ENCODE peak calls at places on chromosomes 3 and 15, in six cellular contexts. C is neuronal stem cell, R is endodermal cell, M is hepatocyte, Y is neural progenitor cell, W is tibial nerve. H is an unnamed sample.

GRCh38 chr15:51051776-51052175 is 42.9 kb downstream of the TNFAIP8L3 start:
- DNase-seq in C (no peak), R (no peak), M (no peak), Y (no peak), W (no peak), H (no peak)

GRCh38 chr3:156135921-156136655 is 15.7 kb downstream of the KCNAB1 start:
- DNase-seq in C (no peak), R (no peak), M (no peak), Y (peak; percentile 23), W (no peak), H (no peak)

GRCh38 chr15:93173369-93173768 is 84.4 kb upstream of the RGMA start:
- DNase-seq in C (no peak), R (peak; percentile 28), M (no peak), Y (no peak), W (no peak), H (no peak)

GRCh38 chr3:50347187-50347813 is 1.8 kb upstream of the ZMYND10 start:
- DNase-seq in C (peak; percentile 63), R (peak; percentile 88), M (peak; percentile 85), Y (peak; percentile 74), W (no peak), H (no peak)

GRCh38 chr15:77836116-77836798 is 203.5 kb upstream of the LINGO1 start:
- DNase-seq in C (no peak), R (peak; percentile 80), M (no peak), Y (peak; percentile 81), W (no peak), H (no peak)

GRCh38 chr3:3665961-3666640 is 133.1 kb upstream of the LRRN1 start:
- DNase-seq in C (no peak), R (no peak), M (no peak), Y (no peak), W (no peak), H (no peak)

GRCh38 chr3:17030956-17031652 is 146.3 kb downstream of the PLCL2 start:
- DNase-seq in C (no peak), R (no peak), M (no peak), Y (no peak), W (no peak), H (no peak)

GRCh38 chr15:37574985-37575384 is 359.5 kb upstream of the TMCO5A start:
- DNase-seq in C (no peak), R (no peak), M (no peak), Y (no peak), W (no peak), H (no peak)

GRCh38 chr3:140050977-140051957 is 116.3 kb downstream of the CLSTN2 start:
- DNase-seq in C (no peak), R (peak; percentile 70), M (no peak), Y (peak; percentile 24), W (no peak), H (no peak)

GRCh38 chr15:88491158-88491557 is 23.6 kb downstream of the MRPS11 start:
- DNase-seq in C (no peak), R (no peak), M (no peak), Y (no peak), W (no peak), H (no peak)

GRCh38 chr3:170848294-170848917 is 21.6 kb downstream of the RPL22L1 start:
- DNase-seq in C (no peak), R (no peak), M (no peak), Y (no peak), W (no peak), H (no peak)

GRCh38 chr3:159536876-159537275 is 451.8 kb upstream of the IL12A start:
- DNase-seq in C (no peak), R (no peak), M (no peak), Y (no peak), W (no peak), H (no peak)

GRCh38 chr3:46660543-46661523 is 32.6 kb downstream of the ALS2CL start:
- DNase-seq in C (no peak), R (peak; percentile 49), M (no peak), Y (no peak), W (no peak), H (peak; percentile 64)

GRCh38 chr3:186519021-186519658 is 25.0 kb downstream of the CRYGS start:
- DNase-seq in C (no peak), R (no peak), M (no peak), Y (no peak), W (no peak), H (no peak)

GRCh38 chr15:80159811-80160569 is 7.2 kb downstream of the FAH start:
- DNase-seq in C (no peak), R (no peak), M (no peak), Y (no peak), W (no peak), H (no peak)

GRCh38 chr15:34927726-34928125 is 41.8 kb downstream of the AQR start:
- DNase-seq in C (no peak), R (no peak), M (no peak), Y (no peak), W (no peak), H (no peak)

GRCh38 chr15:77542491-77543001 is 90.2 kb downstream of the LINGO1 start:
- DNase-seq in C (no peak), R (no peak), M (no peak), Y (no peak), W (no peak), H (no peak)

GRCh38 chr3:45795882-45796765 is at the start of gene SLC6A20:
- DNase-seq in C (peak; percentile 41), R (peak; percentile 80), M (peak; percentile 67), Y (peak; percentile 84), W (no peak), H (no peak)

GRCh38 chr3:31704651-31705179 is 172.0 kb downstream of the STT3B start:
- DNase-seq in C (no peak), R (no peak), M (peak; percentile 19), Y (no peak), W (no peak), H (no peak)

GRCh38 chr3:149128856-149129255 is 582 bp upstream of the HPS3 start:
- DNase-seq in C (no peak), R (no peak), M (no peak), Y (no peak), W (no peak), H (no peak)

GRCh38 chr15:73838795-73839565 is 34.4 kb upstream of the TBC1D21 start:
- DNase-seq in C (no peak), R (no peak), M (no peak), Y (no peak), W (no peak), H (peak; percentile 56)

DNA sequence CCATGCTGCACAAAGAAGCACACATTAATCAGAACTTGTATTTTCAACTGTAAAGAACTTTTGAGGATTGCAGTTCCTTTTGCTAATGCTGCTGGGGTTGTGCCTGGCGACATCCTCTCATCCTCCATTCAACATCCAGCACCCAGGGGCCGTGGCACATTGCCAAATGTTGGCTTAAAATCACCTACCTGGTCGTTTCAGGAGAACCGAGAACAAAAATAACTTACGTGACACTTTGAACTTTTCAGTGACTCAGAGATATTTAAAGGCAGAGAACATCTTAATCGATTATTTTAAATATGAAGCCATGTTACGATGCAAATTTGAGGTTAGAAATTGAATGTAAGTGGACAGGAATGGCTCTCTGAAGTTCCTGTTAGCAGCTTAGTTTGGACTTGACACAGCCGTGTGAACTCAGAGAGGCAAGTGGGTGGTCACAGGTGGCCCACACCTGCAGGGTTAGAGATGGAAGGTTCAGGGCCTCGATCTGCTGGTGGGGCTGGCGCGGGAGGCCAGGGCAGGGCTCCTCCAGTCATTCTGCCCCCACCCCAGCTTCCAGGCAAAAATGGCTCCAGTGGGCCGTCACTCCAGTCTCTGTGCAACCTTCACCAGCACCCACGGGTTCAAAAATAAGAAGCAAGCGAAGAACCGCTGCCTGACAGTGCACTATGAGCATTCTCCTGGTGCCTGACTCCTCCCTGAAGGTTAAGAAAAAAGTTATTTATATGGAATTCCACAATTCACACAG is 12.2 kb downstream of the LRRK1 start:
- DNase-seq in C (no peak), R (no peak), M (no peak), Y (no peak), W (no peak), H (no peak)
- H3K27ac ChIP-seq in C (no peak overlapping the region), R (no peak overlapping the region), M (no peak overlapping the region), Y (no peak overlapping the region), W (no peak overlapping the region), H (no peak overlapping the region)

GRCh38 chr3:172171396-172172075 is 132.2 kb downstream of the FNDC3B start:
- DNase-seq in C (no peak), R (no peak), M (no peak), Y (peak; percentile 23), W (no peak), H (no peak)
- H3K4me1 ChIP-seq in C (peaks cover 51% of the 10 kb centered on the region), R (peaks cover 26% of the 10 kb centered on the region), M (peaks cover 28% of the 10 kb centered on the region), Y (peaks cover 49% of the 10 kb centered on the region), W (peaks cover 21% of the 10 kb centered on the region), H (peaks cover 38% of the 10 kb centered on the region)

GRCh38 chr3:192409838-192410683 is 317.3 kb downstream of the FGF12 start:
- DNase-seq in C (peak; percentile 43), R (peak; percentile 81), M (peak; percentile 18), Y (peak; percentile 68), W (no peak), H (no peak)
- H3K4me3 ChIP-seq in C (peak overlapping the region; percentile 71), R (peak overlapping the region; percentile 91), M (peak overlapping the region; percentile 75), Y (peak overlapping the region; percentile 52), W (peak overlapping the region; percentile 35), H (peak overlapping the region; percentile 48)

DNA sequence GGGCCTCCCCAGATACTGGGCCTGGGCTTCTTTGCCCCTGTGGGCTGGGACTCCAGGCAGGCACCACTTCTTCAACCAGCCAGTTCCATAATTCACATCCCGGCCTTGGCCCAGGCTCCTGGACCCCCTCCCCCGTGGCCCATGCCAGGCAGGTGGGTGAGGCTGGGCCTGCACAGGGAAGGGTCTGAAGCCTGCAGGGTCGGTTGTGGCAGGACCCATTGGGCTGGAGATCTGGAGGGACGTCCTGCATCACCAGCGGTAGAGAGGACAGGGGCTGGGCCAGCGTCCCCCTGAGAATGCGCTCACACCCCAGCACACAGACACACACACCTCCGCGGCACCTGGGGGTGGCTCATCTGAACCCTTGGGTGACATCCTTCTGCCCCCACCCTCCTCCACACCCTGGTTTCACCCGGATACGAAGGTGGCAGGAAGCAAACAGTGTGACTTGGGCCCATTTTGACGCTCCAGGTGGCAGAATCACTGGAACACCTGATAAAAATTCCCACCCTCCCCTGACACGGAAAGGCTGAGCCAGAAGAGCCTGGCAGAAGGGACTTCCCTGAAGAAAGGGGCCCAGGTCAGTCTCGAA is 15.4 kb downstream of the ZDHHC19 start:
- DNase-seq in C (no peak), R (no peak), M (no peak), Y (no peak), W (no peak), H (no peak)
- H3K27ac ChIP-seq in C (no peak overlapping the region), R (no peak overlapping the region), M (no peak overlapping the region), Y (no peak overlapping the region), W (no peak overlapping the region), H (no peak overlapping the region)